ENCODE peak calls at places on chromosome 17, in four cellular contexts. D, V, Z and A are unnamed samples.

GRCh38 chr17:35056013-35056412 is 7.5 kb downstream of the RFFL start:
- DNase-seq in D (no peak), Z (no peak), V (no peak), A (no peak)

GRCh38 chr17:30808785-30809286 is 15.7 kb downstream of the CRLF3 start:
- DNase-seq in V (no peak), Z (no peak), D (no peak), A (no peak)

GRCh38 chr17:8189041-8189710 is 804 bp downstream of the BORCS6 start:
- DNase-seq in V (no peak), D (peak; percentile 39), Z (peak; percentile 43), A (peak; percentile 72)

GRCh38 chr17:62737513-62737912 is 70.6 kb downstream of the MARCHF10 start:
- DNase-seq in D (no peak), V (no peak), Z (no peak), A (no peak)

GRCh38 chr17:36742267-36743000 is 141.1 kb downstream of the MRM1 start:
- DNase-seq in D (no peak), V (no peak), Z (no peak), A (no peak)

GRCh38 chr17:2125013-2125535 is 70.2 kb downstream of the HIC1 start:
- DNase-seq in V (no peak), D (no peak), Z (no peak), A (no peak)

GRCh38 chr17:82112181-82112865 is 14.3 kb upstream of the FASN start:
- DNase-seq in D (no peak), V (no peak), Z (no peak), A (peak; percentile 79)

GRCh38 chr17:29722411-29723198 is 99.9 kb upstream of the CORO6 start:
- DNase-seq in Z (no peak), V (no peak), D (peak; percentile 68), A (no peak)

GRCh38 chr17:48484256-48484655 is 46.6 kb downstream of the HOXB1 start:
- DNase-seq in V (no peak), D (no peak), Z (no peak), A (no peak)

GRCh38 chr17:57406131-57406980 is 150.0 kb downstream of the MSI2 start:
- DNase-seq in V (no peak), Z (no peak), D (no peak), A (no peak)

GRCh38 chr17:77279448-77280303 is 138.9 kb downstream of the SEC14L1 start:
- DNase-seq in Z (peak; percentile 44), D (no peak), V (no peak), A (no peak)

GRCh38 chr17:80797741-80798594 is 193.7 kb upstream of the CHMP6 start:
- DNase-seq in V (peak; percentile 39), D (no peak), Z (no peak), A (no peak)
- TF ChIP-seq CTCF in V (no peak), D (no peak), Z (no peak), A (no peak)

DNA sequence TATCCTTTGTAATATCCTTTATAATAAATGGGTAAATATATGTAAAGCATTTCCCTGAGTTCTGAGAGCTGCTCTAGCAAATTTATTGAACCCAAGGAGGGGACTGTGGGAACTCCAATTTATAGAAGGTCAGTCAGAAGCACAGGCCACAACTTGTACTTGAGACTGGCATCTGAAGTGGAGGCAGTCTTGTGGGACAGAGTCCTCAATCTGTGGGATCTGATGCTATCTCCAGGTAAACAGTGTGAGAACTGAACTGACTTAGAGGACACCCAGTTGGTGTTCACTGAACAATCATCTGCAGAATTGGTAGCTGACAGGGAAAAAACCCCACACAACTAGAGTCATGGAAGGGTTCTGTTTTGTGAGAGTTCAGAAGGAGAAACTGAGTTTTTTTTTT is 34.0 kb downstream of the AKAP10 start:
- DNase-seq in V (no peak), D (no peak), Z (no peak), A (no peak)
- H3K36me3 ChIP-seq in V (peaks cover 64% of the 10 kb centered on the region), D (peaks cover 82% of the 10 kb centered on the region), Z (peaks cover 20% of the 10 kb centered on the region), A (no peaks in the 10 kb centered on the region)

GRCh38 chr17:5488752-5489151 is 2.4 kb downstream of the MIS12 start:
- DNase-seq in D (no peak), V (no peak), Z (no peak), A (no peak)

DNA sequence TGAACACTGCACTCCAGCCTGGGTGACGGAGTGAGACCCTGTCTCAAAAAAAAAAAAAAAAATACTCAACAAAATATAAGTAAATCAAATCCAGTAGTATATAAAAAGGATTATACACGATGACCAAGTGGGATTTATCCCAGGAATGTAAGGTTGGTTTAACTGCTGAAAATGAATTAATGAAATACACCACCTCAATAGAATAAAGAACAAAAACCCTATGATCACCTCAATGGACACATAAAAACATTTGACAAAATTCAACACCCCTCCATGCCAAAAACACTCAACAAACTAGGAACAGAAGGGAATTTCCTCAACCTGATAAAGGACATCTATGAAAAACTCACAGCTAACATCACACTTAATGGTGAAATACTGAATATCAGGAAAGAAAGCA is 6.6 kb downstream of the MIS12 start:
- DNase-seq in D (no peak), V (no peak), Z (no peak), A (no peak)
- H3K9me3 ChIP-seq in D (no peaks in the 10 kb centered on the region), V (no peaks in the 10 kb centered on the region), Z (peaks cover 5% of the 10 kb centered on the region), A (no peaks in the 10 kb centered on the region)

DNA sequence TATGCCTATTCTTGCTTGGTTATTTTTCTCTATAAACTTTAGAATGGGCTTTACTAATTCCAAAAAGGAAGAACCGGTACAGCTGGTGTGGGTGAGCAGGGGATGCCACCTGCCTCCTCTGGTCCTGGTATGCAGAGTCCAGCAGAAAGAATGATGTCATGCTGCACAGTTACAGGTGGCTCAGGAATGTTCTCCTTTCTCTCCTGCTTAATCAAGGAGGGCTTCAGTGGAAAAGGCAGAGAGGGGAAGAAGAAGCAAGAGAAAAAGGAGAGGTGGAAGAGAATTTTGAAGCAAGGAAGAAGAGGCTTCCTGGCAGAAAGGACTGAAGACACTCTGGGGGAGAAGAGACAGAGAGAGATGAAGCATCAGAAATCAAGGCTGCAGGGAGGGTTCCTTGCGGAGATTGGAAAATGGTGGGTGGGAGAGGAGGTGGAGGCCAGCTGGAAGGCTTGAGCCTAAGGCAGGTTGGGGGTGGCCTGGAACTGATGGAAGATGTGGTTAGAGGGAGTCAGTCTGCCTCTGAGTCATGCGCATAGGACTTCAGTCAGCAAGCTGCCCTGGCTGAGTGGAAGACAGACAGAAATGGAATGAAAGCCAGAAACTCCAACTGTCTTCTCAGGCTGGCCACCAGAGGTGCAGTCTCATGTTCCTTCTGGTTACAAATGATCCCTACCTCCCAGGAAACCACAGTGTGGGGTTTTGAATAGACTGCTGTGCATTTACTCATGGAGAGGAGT is 64.6 kb upstream of the CRHR1 start:
- DNase-seq in V (no peak), D (no peak), Z (no peak), A (no peak)
- TF ChIP-seq CTCF in V (peak; percentile 50), D (no peak), Z (no peak), A (no peak)

GRCh38 chr17:17469358-17469757 is 7.4 kb upstream of the MED9 start:
- DNase-seq in D (no peak), V (no peak), Z (no peak), A (no peak)
- H3K36me3 ChIP-seq in D (no peaks in the 10 kb centered on the region), V (no peaks in the 10 kb centered on the region), Z (no peaks in the 10 kb centered on the region), A (no peaks in the 10 kb centered on the region)

DNA sequence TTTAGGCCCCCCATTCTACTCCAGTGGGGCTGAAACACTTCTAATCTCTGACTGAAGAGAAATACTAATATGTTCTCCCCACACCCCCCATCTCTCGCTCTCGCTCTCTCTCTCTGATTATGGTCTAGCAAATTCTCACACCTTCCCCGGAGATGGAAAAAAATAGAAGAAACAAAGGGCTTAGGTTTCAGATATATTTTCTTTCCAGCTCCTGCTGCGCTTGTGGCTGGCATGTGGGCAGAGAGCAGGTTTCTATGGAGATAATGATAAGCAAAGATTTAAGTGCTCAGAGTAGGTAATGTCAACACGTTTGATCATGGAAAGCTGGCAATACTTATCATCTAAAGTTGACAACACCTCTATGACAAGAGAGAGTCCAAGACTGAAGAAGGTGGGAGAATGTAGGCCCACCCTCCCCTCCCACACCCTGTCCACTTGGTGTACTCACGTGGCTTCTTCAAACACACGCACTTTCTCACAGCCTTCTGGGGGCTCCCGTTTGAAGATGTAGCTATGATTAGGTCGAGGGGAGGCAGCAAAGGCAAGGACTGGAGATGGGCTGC is 8.0 kb upstream of the SLC35B1 start:
- DNase-seq in V (no peak), Z (no peak), D (no peak), A (no peak)
- H3K9me3 ChIP-seq in V (no peaks in the 10 kb centered on the region), Z (no peaks in the 10 kb centered on the region), D (no peaks in the 10 kb centered on the region), A (no peaks in the 10 kb centered on the region)

GRCh38 chr17:78840780-78841611 is at the start of gene USP36:
- DNase-seq in V (peak; percentile 100), D (peak; percentile 100), Z (peak; percentile 100), A (peak; percentile 100)
- TF ChIP-seq CTCF in V (peak; percentile 14), D (peak; percentile 11), Z (no peak), A (no peak)